ENCODE peak calls at places on chromosomes 13 and 19, in eight cellular contexts. O is nephron progenitor cell; H is pancreas; K is progenitor cell of endocrine pancreas; G is upper lobe of left lung; L is lung; E is activated CD8-positive, alpha-beta T cell treated with anti-CD3 and anti-CD28 coated beads for 36 hours; V is dorsolateral prefrontal cortex. A is an unnamed sample.

GRCh38 chr19:17078038-17078919 is 2.7 kb downstream of the MYO9B start:
- DNase-seq in O (no peak), H (no peak), K (no peak), G (peak), L (no peak), E (no peak), V (no peak), A (no peak)

GRCh38 chr13:30119476-30119875 is 187.9 kb downstream of the KATNAL1 start:
- DNase-seq in O (no peak), H (no peak), K (no peak), G (no peak), L (no peak), E (peak), V (no peak), A (no peak)

GRCh38 chr13:36344886-36345437 is 1.2 kb downstream of the SPART start:
- DNase-seq in O (no peak), H (no peak), K (no peak), G (no peak), L (no peak), E (peak), V (no peak), A (no peak)

GRCh38 chr13:101579291-101579802 is 126.9 kb downstream of the ITGBL1 start:
- DNase-seq in O (no peak), H (no peak), K (no peak), G (no peak), L (no peak), E (no peak), V (no peak), A (no peak)

GRCh38 chr13:32838985-32839384 is 177.2 kb upstream of the KL start:
- DNase-seq in O (no peak), H (no peak), K (no peak), G (no peak), L (no peak), E (peak), V (no peak), A (no peak)

GRCh38 chr19:6745965-6746364 is 6.5 kb downstream of the TRIP10 start:
- DNase-seq in O (no peak), H (no peak), K (no peak), G (no peak), L (no peak), E (no peak), V (no peak), A (no peak)

GRCh38 chr13:110963554-110963970 is 48.7 kb upstream of the ANKRD10 start:
- DNase-seq in O (no peak), H (no peak), K (no peak), G (no peak), L (no peak), E (no peak), V (no peak), A (no peak)

GRCh38 chr13:93098972-93099371 is 127.6 kb upstream of the GPC6 start:
- DNase-seq in O (no peak), H (peak), K (no peak), G (no peak), L (no peak), E (no peak), V (no peak), A (no peak)

GRCh38 chr13:81058211-81058915 is 717.4 kb upstream of the SPRY2 start:
- DNase-seq in O (no peak), H (no peak), K (no peak), G (no peak), L (no peak), E (no peak), V (no peak), A (no peak)

GRCh38 chr13:20588529-20589110 is 21.7 kb downstream of the IFT88 start:
- DNase-seq in O (no peak), H (no peak), K (no peak), G (no peak), L (no peak), E (no peak), V (no peak), A (no peak)

GRCh38 chr13:109794095-109794494 is 7.7 kb upstream of the IRS2 start:
- DNase-seq in O (no peak), H (no peak), K (no peak), G (no peak), L (no peak), E (no peak), V (no peak), A (no peak)
- TF ChIP-seq CTCF in O (no peak), H (no peak), K (no peak), G (no peak), L (no peak), E (no peak), V (no peak), A (no peak)

GRCh38 chr19:42178791-42179500 is 38.5 kb downstream of the DEDD2 start:
- DNase-seq in O (peak), H (no peak), K (no peak), G (no peak), L (no peak), E (no peak), V (no peak), A (no peak)
- TF ChIP-seq CTCF in O (peak), H (no peak), K (peak), G (no peak), L (no peak), E (peak), V (peak), A (no peak)

GRCh38 chr13:113802761-113803160 is 43.7 kb downstream of the TMEM255B start:
- DNase-seq in O (no peak), H (no peak), K (no peak), G (no peak), L (no peak), E (no peak), V (peak), A (no peak)
- TF ChIP-seq CTCF in O (no peak), H (no peak), K (no peak), G (no peak), L (no peak), E (no peak), V (no peak), A (no peak)

GRCh38 chr13:112487127-112487517 is 100.8 kb downstream of the TUBGCP3 start:
- DNase-seq in O (no peak), H (no peak), K (no peak), G (no peak), L (no peak), E (no peak), V (peak), A (no peak)
- TF ChIP-seq CTCF in O (no peak), H (no peak), K (no peak), G (no peak), L (no peak), E (no peak), V (no peak), A (no peak)

GRCh38 chr13:72645521-72645920 is 81.9 kb downstream of the MZT1 start:
- DNase-seq in O (no peak), H (no peak), K (no peak), G (no peak), L (no peak), E (no peak), V (no peak), A (no peak)

GRCh38 chr13:72648513-72649065 is 78.8 kb downstream of the MZT1 start:
- DNase-seq in O (no peak), H (no peak), K (no peak), G (no peak), L (no peak), E (no peak), V (no peak), A (no peak)

GRCh38 chr13:72652681-72653080 is 74.7 kb downstream of the MZT1 start:
- DNase-seq in O (no peak), H (no peak), K (no peak), G (no peak), L (no peak), E (no peak), V (no peak), A (no peak)

GRCh38 chr13:72656357-72656756 is 71.1 kb downstream of the MZT1 start:
- DNase-seq in O (no peak), H (no peak), K (no peak), G (no peak), L (no peak), E (no peak), V (no peak), A (no peak)

DNA sequence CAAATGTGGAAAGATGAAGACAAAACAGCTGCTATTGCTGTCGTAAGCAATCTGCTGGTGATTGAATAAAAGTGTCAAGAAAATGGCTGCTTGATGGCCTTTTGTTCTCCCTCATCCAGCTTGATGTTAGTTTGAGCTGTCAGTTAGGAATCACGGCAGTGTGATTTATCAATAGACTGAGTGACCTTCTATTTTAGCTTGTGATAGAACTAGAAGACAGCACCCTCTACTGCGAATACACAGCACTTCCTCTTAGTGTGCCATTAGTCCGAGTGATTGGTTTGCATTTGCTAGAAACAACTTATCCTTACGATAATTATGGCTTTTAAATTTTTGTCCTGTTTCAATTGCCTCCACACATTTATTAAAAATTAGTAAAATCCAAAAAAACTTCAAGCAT is 76.2 kb downstream of the MZT1 start:
- DNase-seq in O (no peak), H (no peak), K (no peak), G (no peak), L (no peak), E (no peak), V (no peak), A (no peak)
- TF ChIP-seq CTCF in O (peak), H (no peak), K (peak), G (no peak), L (no peak), E (no peak), V (no peak), A (no peak)

DNA sequence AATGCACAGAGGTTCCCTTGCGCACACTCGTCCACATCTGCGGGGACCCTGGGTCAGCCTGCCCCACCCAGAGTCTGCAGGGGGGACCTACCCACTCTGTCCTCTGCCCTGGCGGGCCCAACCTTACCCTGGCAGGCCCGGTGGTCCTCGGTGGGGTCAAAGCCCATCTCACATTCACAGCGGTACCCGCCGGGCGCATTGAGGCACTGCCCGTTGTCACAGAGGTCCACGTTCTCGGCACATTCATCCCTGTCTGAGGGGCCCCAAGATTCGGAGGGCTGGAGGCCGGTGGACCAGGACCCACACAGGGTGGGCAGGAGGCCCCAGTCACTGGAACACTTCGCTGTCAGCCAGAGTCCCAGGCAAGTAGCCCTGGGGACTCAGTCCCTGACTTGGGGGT is 38.5 kb downstream of the FBN3 start:
- DNase-seq in O (no peak), H (no peak), K (no peak), G (no peak), L (no peak), E (no peak), V (no peak), A (no peak)
- TF ChIP-seq CTCF in O (no peak), H (no peak), K (no peak), G (no peak), L (no peak), E (no peak), V (no peak), A (no peak)

DNA sequence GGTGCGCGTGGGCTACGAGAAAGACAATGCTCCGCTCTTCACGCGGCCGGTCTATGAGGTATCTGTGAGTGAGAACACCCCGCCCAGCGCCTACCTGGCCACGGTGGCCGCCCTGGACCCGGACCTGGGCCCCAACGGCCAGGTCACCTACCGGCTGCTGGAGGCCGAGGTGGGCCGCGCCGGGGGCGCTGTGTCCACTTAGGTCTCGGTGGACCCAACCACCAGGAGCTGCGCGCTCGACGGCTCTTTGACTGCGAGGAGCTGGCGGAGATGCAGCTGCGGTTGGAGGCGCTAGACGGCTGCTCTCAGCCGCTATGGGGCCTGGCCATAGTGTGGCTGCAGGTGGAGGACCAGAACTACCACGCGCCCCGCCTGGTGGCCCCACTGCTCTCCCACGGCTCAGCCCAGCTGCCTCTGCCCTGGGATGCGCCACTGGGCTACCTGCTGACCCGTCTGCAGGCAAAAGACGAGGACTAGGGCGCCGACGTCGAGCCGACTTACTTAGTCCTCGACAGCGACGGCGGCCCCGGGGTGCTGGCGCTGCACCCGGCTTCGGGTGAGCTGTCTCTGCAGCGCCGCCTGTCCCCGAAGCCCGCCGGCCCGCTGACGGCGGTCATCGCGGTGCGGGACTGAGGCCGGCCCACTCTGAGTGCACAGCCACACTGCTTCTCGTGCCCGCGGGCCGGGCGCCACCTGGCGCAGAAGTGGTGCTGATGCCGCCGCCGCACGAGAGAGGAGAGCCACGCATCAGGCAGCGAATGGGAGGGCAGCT is 173.0 kb downstream of the OLFM4 start:
- DNase-seq in O (peak), H (peak), K (peak), G (no peak), L (no peak), E (no peak), V (no peak), A (no peak)
- TF ChIP-seq CTCF in O (no peak), H (peak), K (peak), G (no peak), L (no peak), E (peak), V (peak), A (no peak)

DNA sequence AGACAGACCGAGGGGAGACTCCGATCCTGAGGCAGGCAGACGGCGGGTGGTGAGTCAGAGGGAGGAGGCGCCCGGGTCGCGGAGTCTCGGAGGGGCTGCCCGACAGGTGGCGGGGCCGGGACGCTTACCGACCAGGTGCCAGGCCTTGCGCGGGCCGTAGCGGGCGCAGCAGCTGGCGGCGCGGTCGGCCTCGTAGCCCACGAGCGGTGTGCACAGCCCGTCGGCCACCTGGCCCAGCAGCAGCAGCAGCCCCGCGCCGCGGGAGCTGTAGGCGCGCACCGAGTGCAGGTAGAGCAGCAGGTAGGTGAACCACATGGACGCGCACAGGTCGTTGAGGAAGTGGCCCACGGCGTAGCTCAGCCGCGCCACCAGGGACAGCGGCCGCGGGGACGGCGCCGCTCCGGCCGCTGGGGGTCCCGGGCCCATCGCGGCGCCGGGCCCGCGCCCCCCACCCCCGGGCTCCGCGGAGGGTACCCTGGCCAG is 367 bp downstream of the MFSD12 start:
- DNase-seq in O (peak), H (peak), K (no peak), G (peak), L (no peak), E (peak), V (no peak), A (peak)
- TF ChIP-seq CTCF in O (no peak), H (no peak), K (peak), G (peak), L (no peak), E (peak), V (no peak), A (no peak)

A was measured in activated B cell treated with CpG ODN at 0.5 μM for 24 hours.